ENCODE peak calls at places on chromosomes 5 and 9, in nine cellular contexts. One of them, this sample, is unnamed.

GRCh38 chr5:32683125-32683524 is 28.0 kb upstream of the NPR3 start:
- DNase-seq in left ventricle myocardium inferior: no peak
- DNase-seq in AG09309: no peak
- DNase-seq in NCI-H526: no peak
- DNase-seq in memory B cell: no peak
- DNase-seq in activated CD4-positive, alpha-beta T cell treated with anti-CD3 and anti-CD28 coated beads, Interleukin-2, amount 50 U/mL, for 1 hour: no peak
- DNase-seq in EL: peak
- DNase-seq in effector memory CD4-positive, alpha-beta T cell: no peak
- DNase-seq in WERI-Rb-1: no peak
- DNase-seq in this sample: no peak

GRCh38 chr5:103249068-103249467 is 9.5 kb upstream of the MACIR start:
- DNase-seq in left ventricle myocardium inferior: no peak
- DNase-seq in AG09309: no peak
- DNase-seq in NCI-H526: no peak
- DNase-seq in memory B cell: no peak
- DNase-seq in activated CD4-positive, alpha-beta T cell treated with anti-CD3 and anti-CD28 coated beads, Interleukin-2, amount 50 U/mL, for 1 hour: no peak
- DNase-seq in EL: peak
- DNase-seq in effector memory CD4-positive, alpha-beta T cell: no peak
- DNase-seq in WERI-Rb-1: no peak
- DNase-seq in this sample: no peak

GRCh38 chr9:131650254-131650653 is 89.6 kb downstream of the RAPGEF1 start:
- DNase-seq in left ventricle myocardium inferior: no peak
- DNase-seq in AG09309: peak
- DNase-seq in NCI-H526: no peak
- DNase-seq in memory B cell: no peak
- DNase-seq in activated CD4-positive, alpha-beta T cell treated with anti-CD3 and anti-CD28 coated beads, Interleukin-2, amount 50 U/mL, for 1 hour: no peak
- DNase-seq in EL: peak
- DNase-seq in effector memory CD4-positive, alpha-beta T cell: no peak
- DNase-seq in WERI-Rb-1: no peak
- DNase-seq in this sample: no peak

GRCh38 chr5:146906803-146907202 is 28.2 kb upstream of the PPP2R2B start:
- DNase-seq in left ventricle myocardium inferior: no peak
- DNase-seq in AG09309: no peak
- DNase-seq in NCI-H526: no peak
- DNase-seq in memory B cell: no peak
- DNase-seq in activated CD4-positive, alpha-beta T cell treated with anti-CD3 and anti-CD28 coated beads, Interleukin-2, amount 50 U/mL, for 1 hour: no peak
- DNase-seq in EL: peak
- DNase-seq in effector memory CD4-positive, alpha-beta T cell: no peak
- DNase-seq in WERI-Rb-1: peak
- DNase-seq in this sample: no peak

GRCh38 chr9:132239518-132239917 is 77.7 kb downstream of the NTNG2 start:
- DNase-seq in left ventricle myocardium inferior: no peak
- DNase-seq in AG09309: no peak
- DNase-seq in NCI-H526: no peak
- DNase-seq in memory B cell: no peak
- DNase-seq in activated CD4-positive, alpha-beta T cell treated with anti-CD3 and anti-CD28 coated beads, Interleukin-2, amount 50 U/mL, for 1 hour: no peak
- DNase-seq in EL: no peak
- DNase-seq in effector memory CD4-positive, alpha-beta T cell: no peak
- DNase-seq in WERI-Rb-1: no peak
- DNase-seq in this sample: no peak

GRCh38 chr5:174311121-174311520 is 265.6 kb downstream of the NSG2 start:
- DNase-seq in left ventricle myocardium inferior: no peak
- DNase-seq in AG09309: no peak
- DNase-seq in NCI-H526: no peak
- DNase-seq in memory B cell: no peak
- DNase-seq in activated CD4-positive, alpha-beta T cell treated with anti-CD3 and anti-CD28 coated beads, Interleukin-2, amount 50 U/mL, for 1 hour: no peak
- DNase-seq in EL: no peak
- DNase-seq in effector memory CD4-positive, alpha-beta T cell: no peak
- DNase-seq in WERI-Rb-1: no peak
- DNase-seq in this sample: no peak

GRCh38 chr5:68872088-68872842 is 221.5 kb upstream of the SLC30A5 start:
- DNase-seq in left ventricle myocardium inferior: no peak
- DNase-seq in AG09309: no peak
- DNase-seq in NCI-H526: no peak
- DNase-seq in memory B cell: no peak
- DNase-seq in activated CD4-positive, alpha-beta T cell treated with anti-CD3 and anti-CD28 coated beads, Interleukin-2, amount 50 U/mL, for 1 hour: no peak
- DNase-seq in EL: peak
- DNase-seq in effector memory CD4-positive, alpha-beta T cell: no peak
- DNase-seq in WERI-Rb-1: peak
- DNase-seq in this sample: no peak

GRCh38 chr9:38117646-38118045 is 48.6 kb upstream of the SHB start:
- DNase-seq in left ventricle myocardium inferior: no peak
- DNase-seq in AG09309: no peak
- DNase-seq in NCI-H526: no peak
- DNase-seq in memory B cell: no peak
- DNase-seq in activated CD4-positive, alpha-beta T cell treated with anti-CD3 and anti-CD28 coated beads, Interleukin-2, amount 50 U/mL, for 1 hour: no peak
- DNase-seq in EL: no peak
- DNase-seq in effector memory CD4-positive, alpha-beta T cell: no peak
- DNase-seq in WERI-Rb-1: peak
- DNase-seq in this sample: no peak

GRCh38 chr9:129323376-129323998 is 145.4 kb upstream of the IER5L start:
- DNase-seq in left ventricle myocardium inferior: no peak
- DNase-seq in AG09309: no peak
- DNase-seq in NCI-H526: no peak
- DNase-seq in memory B cell: no peak
- DNase-seq in activated CD4-positive, alpha-beta T cell treated with anti-CD3 and anti-CD28 coated beads, Interleukin-2, amount 50 U/mL, for 1 hour: no peak
- DNase-seq in EL: no peak
- DNase-seq in effector memory CD4-positive, alpha-beta T cell: no peak
- DNase-seq in WERI-Rb-1: no peak
- DNase-seq in this sample: peak

GRCh38 chr5:10524376-10525123 is 39.3 kb upstream of the ANKRD33B start:
- DNase-seq in left ventricle myocardium inferior: no peak
- DNase-seq in AG09309: peak
- DNase-seq in NCI-H526: peak
- DNase-seq in memory B cell: no peak
- DNase-seq in activated CD4-positive, alpha-beta T cell treated with anti-CD3 and anti-CD28 coated beads, Interleukin-2, amount 50 U/mL, for 1 hour: no peak
- DNase-seq in EL: peak
- DNase-seq in effector memory CD4-positive, alpha-beta T cell: no peak
- DNase-seq in WERI-Rb-1: peak
- DNase-seq in this sample: no peak

GRCh38 chr9:116928884-116929283 is 241.8 kb downstream of the TRIM32 start:
- DNase-seq in left ventricle myocardium inferior: no peak
- DNase-seq in AG09309: no peak
- DNase-seq in NCI-H526: no peak
- DNase-seq in memory B cell: no peak
- DNase-seq in activated CD4-positive, alpha-beta T cell treated with anti-CD3 and anti-CD28 coated beads, Interleukin-2, amount 50 U/mL, for 1 hour: no peak
- DNase-seq in EL: no peak
- DNase-seq in effector memory CD4-positive, alpha-beta T cell: no peak
- DNase-seq in WERI-Rb-1: no peak
- DNase-seq in this sample: no peak

GRCh38 chr5:147911427-147911826 is 5.1 kb upstream of the C5orf46 start:
- DNase-seq in left ventricle myocardium inferior: peak
- DNase-seq in AG09309: no peak
- DNase-seq in NCI-H526: no peak
- DNase-seq in memory B cell: no peak
- DNase-seq in activated CD4-positive, alpha-beta T cell treated with anti-CD3 and anti-CD28 coated beads, Interleukin-2, amount 50 U/mL, for 1 hour: no peak
- DNase-seq in EL: no peak
- DNase-seq in effector memory CD4-positive, alpha-beta T cell: no peak
- DNase-seq in WERI-Rb-1: no peak
- DNase-seq in this sample: no peak

GRCh38 chr9:214488-215448 is at the start of gene DOCK8:
- DNase-seq in left ventricle myocardium inferior: peak
- DNase-seq in AG09309: no peak
- DNase-seq in NCI-H526: peak
- DNase-seq in memory B cell: peak
- DNase-seq in activated CD4-positive, alpha-beta T cell treated with anti-CD3 and anti-CD28 coated beads, Interleukin-2, amount 50 U/mL, for 1 hour: peak
- DNase-seq in EL: peak
- DNase-seq in effector memory CD4-positive, alpha-beta T cell: peak
- DNase-seq in WERI-Rb-1: no peak
- DNase-seq in this sample: no peak

GRCh38 chr9:1267141-1267570 is 217.0 kb downstream of the DMRT2 start:
- DNase-seq in left ventricle myocardium inferior: no peak
- DNase-seq in AG09309: no peak
- DNase-seq in NCI-H526: no peak
- DNase-seq in memory B cell: no peak
- DNase-seq in activated CD4-positive, alpha-beta T cell treated with anti-CD3 and anti-CD28 coated beads, Interleukin-2, amount 50 U/mL, for 1 hour: no peak
- DNase-seq in EL: no peak
- DNase-seq in effector memory CD4-positive, alpha-beta T cell: no peak
- DNase-seq in WERI-Rb-1: no peak
- DNase-seq in this sample: no peak

GRCh38 chr5:174204914-174205313 is 159.4 kb downstream of the NSG2 start:
- DNase-seq in left ventricle myocardium inferior: no peak
- DNase-seq in AG09309: no peak
- DNase-seq in NCI-H526: peak
- DNase-seq in memory B cell: no peak
- DNase-seq in activated CD4-positive, alpha-beta T cell treated with anti-CD3 and anti-CD28 coated beads, Interleukin-2, amount 50 U/mL, for 1 hour: no peak
- DNase-seq in EL: no peak
- DNase-seq in effector memory CD4-positive, alpha-beta T cell: no peak
- DNase-seq in WERI-Rb-1: no peak
- DNase-seq in this sample: no peak

GRCh38 chr9:78856144-78856543 is 559.2 kb downstream of the PSAT1 start:
- DNase-seq in left ventricle myocardium inferior: no peak
- DNase-seq in AG09309: peak
- DNase-seq in NCI-H526: no peak
- DNase-seq in memory B cell: no peak
- DNase-seq in activated CD4-positive, alpha-beta T cell treated with anti-CD3 and anti-CD28 coated beads, Interleukin-2, amount 50 U/mL, for 1 hour: no peak
- DNase-seq in EL: no peak
- DNase-seq in effector memory CD4-positive, alpha-beta T cell: no peak
- DNase-seq in WERI-Rb-1: no peak
- DNase-seq in this sample: no peak

GRCh38 chr9:4939118-4939561 is 45.9 kb upstream of the JAK2 start:
- DNase-seq in left ventricle myocardium inferior: no peak
- DNase-seq in AG09309: no peak
- DNase-seq in NCI-H526: no peak
- DNase-seq in memory B cell: peak
- DNase-seq in activated CD4-positive, alpha-beta T cell treated with anti-CD3 and anti-CD28 coated beads, Interleukin-2, amount 50 U/mL, for 1 hour: no peak
- DNase-seq in EL: no peak
- DNase-seq in effector memory CD4-positive, alpha-beta T cell: no peak
- DNase-seq in WERI-Rb-1: no peak
- DNase-seq in this sample: no peak

GRCh38 chr5:39216621-39217020 is 2.7 kb downstream of the FYB1 start:
- DNase-seq in left ventricle myocardium inferior: no peak
- DNase-seq in AG09309: no peak
- DNase-seq in NCI-H526: no peak
- DNase-seq in memory B cell: no peak
- DNase-seq in activated CD4-positive, alpha-beta T cell treated with anti-CD3 and anti-CD28 coated beads, Interleukin-2, amount 50 U/mL, for 1 hour: no peak
- DNase-seq in EL: no peak
- DNase-seq in effector memory CD4-positive, alpha-beta T cell: no peak
- DNase-seq in WERI-Rb-1: no peak
- DNase-seq in this sample: no peak

GRCh38 chr5:116395708-116396203 is 178.9 kb downstream of the SEMA6A start:
- DNase-seq in left ventricle myocardium inferior: no peak
- DNase-seq in AG09309: no peak
- DNase-seq in NCI-H526: no peak
- DNase-seq in memory B cell: no peak
- DNase-seq in activated CD4-positive, alpha-beta T cell treated with anti-CD3 and anti-CD28 coated beads, Interleukin-2, amount 50 U/mL, for 1 hour: no peak
- DNase-seq in EL: no peak
- DNase-seq in effector memory CD4-positive, alpha-beta T cell: no peak
- DNase-seq in WERI-Rb-1: peak
- DNase-seq in this sample: no peak

GRCh38 chr9:109329274-109330258 is 8.7 kb upstream of the EPB41L4B start:
- DNase-seq in left ventricle myocardium inferior: peak
- DNase-seq in AG09309: no peak
- DNase-seq in NCI-H526: peak
- DNase-seq in memory B cell: no peak
- DNase-seq in activated CD4-positive, alpha-beta T cell treated with anti-CD3 and anti-CD28 coated beads, Interleukin-2, amount 50 U/mL, for 1 hour: no peak
- DNase-seq in EL: peak
- DNase-seq in effector memory CD4-positive, alpha-beta T cell: no peak
- DNase-seq in WERI-Rb-1: no peak
- DNase-seq in this sample: no peak

GRCh38 chr5:159917919-159918487 is 1.7 kb downstream of the ADRA1B start:
- DNase-seq in left ventricle myocardium inferior: no peak
- DNase-seq in AG09309: no peak
- DNase-seq in NCI-H526: no peak
- DNase-seq in memory B cell: no peak
- DNase-seq in activated CD4-positive, alpha-beta T cell treated with anti-CD3 and anti-CD28 coated beads, Interleukin-2, amount 50 U/mL, for 1 hour: no peak
- DNase-seq in EL: no peak
- DNase-seq in effector memory CD4-positive, alpha-beta T cell: no peak
- DNase-seq in WERI-Rb-1: no peak
- DNase-seq in this sample: no peak

GRCh38 chr9:35422753-35423152 is 67.2 kb upstream of the RUSC2 start:
- DNase-seq in left ventricle myocardium inferior: no peak
- DNase-seq in AG09309: no peak
- DNase-seq in NCI-H526: no peak
- DNase-seq in memory B cell: no peak
- DNase-seq in activated CD4-positive, alpha-beta T cell treated with anti-CD3 and anti-CD28 coated beads, Interleukin-2, amount 50 U/mL, for 1 hour: no peak
- DNase-seq in EL: no peak
- DNase-seq in effector memory CD4-positive, alpha-beta T cell: no peak
- DNase-seq in WERI-Rb-1: no peak
- DNase-seq in this sample: no peak

GRCh38 chr9:14661421-14662059 is 31.7 kb downstream of the ZDHHC21 start:
- DNase-seq in left ventricle myocardium inferior: no peak
- DNase-seq in AG09309: no peak
- DNase-seq in NCI-H526: peak
- DNase-seq in memory B cell: no peak
- DNase-seq in activated CD4-positive, alpha-beta T cell treated with anti-CD3 and anti-CD28 coated beads, Interleukin-2, amount 50 U/mL, for 1 hour: no peak
- DNase-seq in EL: peak
- DNase-seq in effector memory CD4-positive, alpha-beta T cell: no peak
- DNase-seq in WERI-Rb-1: no peak
- DNase-seq in this sample: no peak

GRCh38 chr9:116815828-116816227 is 128.7 kb downstream of the TRIM32 start:
- DNase-seq in left ventricle myocardium inferior: no peak
- DNase-seq in AG09309: no peak
- DNase-seq in NCI-H526: no peak
- DNase-seq in memory B cell: no peak
- DNase-seq in activated CD4-positive, alpha-beta T cell treated with anti-CD3 and anti-CD28 coated beads, Interleukin-2, amount 50 U/mL, for 1 hour: no peak
- DNase-seq in EL: no peak
- DNase-seq in effector memory CD4-positive, alpha-beta T cell: no peak
- DNase-seq in WERI-Rb-1: no peak
- DNase-seq in this sample: no peak

GRCh38 chr5:179865471-179866240 is 7.0 kb upstream of the MRNIP start:
- DNase-seq in left ventricle myocardium inferior: no peak
- DNase-seq in AG09309: no peak
- DNase-seq in NCI-H526: no peak
- DNase-seq in memory B cell: no peak
- DNase-seq in activated CD4-positive, alpha-beta T cell treated with anti-CD3 and anti-CD28 coated beads, Interleukin-2, amount 50 U/mL, for 1 hour: no peak
- DNase-seq in EL: no peak
- DNase-seq in effector memory CD4-positive, alpha-beta T cell: no peak
- DNase-seq in WERI-Rb-1: no peak
- DNase-seq in this sample: no peak

GRCh38 chr5:39912880-39913279 is 488.1 kb upstream of the DAB2 start:
- DNase-seq in left ventricle myocardium inferior: no peak
- DNase-seq in AG09309: no peak
- DNase-seq in NCI-H526: no peak
- DNase-seq in memory B cell: no peak
- DNase-seq in activated CD4-positive, alpha-beta T cell treated with anti-CD3 and anti-CD28 coated beads, Interleukin-2, amount 50 U/mL, for 1 hour: no peak
- DNase-seq in EL: peak
- DNase-seq in effector memory CD4-positive, alpha-beta T cell: no peak
- DNase-seq in WERI-Rb-1: no peak
- DNase-seq in this sample: no peak

GRCh38 chr5:16413461-16413860 is 52.1 kb downstream of the ZNF622 start:
- DNase-seq in left ventricle myocardium inferior: no peak
- DNase-seq in AG09309: no peak
- DNase-seq in NCI-H526: no peak
- DNase-seq in memory B cell: no peak
- DNase-seq in activated CD4-positive, alpha-beta T cell treated with anti-CD3 and anti-CD28 coated beads, Interleukin-2, amount 50 U/mL, for 1 hour: no peak
- DNase-seq in EL: no peak
- DNase-seq in effector memory CD4-positive, alpha-beta T cell: no peak
- DNase-seq in WERI-Rb-1: no peak
- DNase-seq in this sample: no peak

GRCh38 chr5:36180556-36181350 is 28.8 kb downstream of the SKP2 start:
- DNase-seq in left ventricle myocardium inferior: no peak
- DNase-seq in AG09309: no peak
- DNase-seq in NCI-H526: no peak
- DNase-seq in memory B cell: no peak
- DNase-seq in activated CD4-positive, alpha-beta T cell treated with anti-CD3 and anti-CD28 coated beads, Interleukin-2, amount 50 U/mL, for 1 hour: no peak
- DNase-seq in EL: no peak
- DNase-seq in effector memory CD4-positive, alpha-beta T cell: no peak
- DNase-seq in WERI-Rb-1: no peak
- DNase-seq in this sample: no peak

This sample was measured in uterus.